ENCODE peak calls at places on chromosomes 11 and 22, in four cellular contexts. Z is Karpas-422, A is right lobe of liver, R is heart right ventricle. O is an unnamed sample.

GRCh38 chr11:14425621-14426020 is 66.6 kb upstream of the RRAS2 start:
- DNase-seq in R (no peak), A (no peak), Z (no peak), O (no peak)

GRCh38 chr11:123211134-123211879 is 16.3 kb upstream of the CLMP start:
- DNase-seq in Z (no peak), R (no peak), A (no peak), O (no peak)

GRCh38 chr11:10455637-10456487 is 798 bp downstream of the AMPD3 start:
- DNase-seq in Z (peak), A (no peak), R (peak), O (no peak)

GRCh38 chr11:115792903-115793302 is 288.7 kb upstream of the CADM1 start:
- DNase-seq in Z (no peak), R (no peak), A (no peak), O (no peak)

GRCh38 chr11:105862736-105863367 is 159.2 kb downstream of the MSANTD4 start:
- DNase-seq in Z (peak), R (no peak), A (no peak), O (no peak)

GRCh38 chr11:48106166-48106565 is 110.4 kb upstream of the OR4B1 start:
- DNase-seq in A (no peak), Z (peak), R (no peak), O (no peak)

GRCh38 chr22:28247667-28248363 is 328.8 kb upstream of the PITPNB start:
- DNase-seq in Z (no peak), R (no peak), A (no peak), O (peak)

GRCh38 chr11:1750840-1751520 is 585 bp upstream of the IFITM10 start:
- DNase-seq in Z (no peak), A (no peak), R (no peak), O (no peak)

GRCh38 chr11:47233989-47234668 is 14.5 kb downstream of the ACP2 start:
- DNase-seq in Z (peak), A (no peak), R (peak), O (no peak)

GRCh38 chr11:8068605-8069221 is 12.3 kb upstream of the TUB start:
- DNase-seq in R (peak), Z (no peak), A (peak), O (no peak)

GRCh38 chr11:110338684-110339083 is 42.3 kb upstream of the RDX start:
- DNase-seq in R (no peak), A (no peak), Z (peak), O (no peak)

GRCh38 chr22:17874231-17874630 is 100.0 kb upstream of the BID start:
- DNase-seq in A (no peak), Z (no peak), R (no peak), O (no peak)

GRCh38 chr11:8058216-8058615 is 22.8 kb upstream of the TUB start:
- DNase-seq in A (peak), Z (no peak), R (no peak), O (no peak)

GRCh38 chr22:43343262-43343988 is at the start of gene SCUBE1:
- DNase-seq in R (peak), Z (no peak), A (peak), O (no peak)

GRCh38 chr11:72578991-72579815 is 95.0 kb downstream of the PDE2A start:
- DNase-seq in R (no peak), A (peak), Z (no peak), O (no peak)

GRCh38 chr11:110046759-110047386 is 46.3 kb upstream of the ZC3H12C start:
- DNase-seq in R (no peak), A (no peak), Z (no peak), O (no peak)

GRCh38 chr22:30609260-30610185 is 2.5 kb downstream of the TCN2 start:
- DNase-seq in Z (no peak), A (no peak), R (peak), O (peak)

GRCh38 chr11:11250470-11250869 is 102.6 kb downstream of the CSNK2A3 start:
- DNase-seq in Z (no peak), A (no peak), R (no peak), O (no peak)

GRCh38 chr11:8233691-8234424 is 29.8 kb downstream of the LMO1 start:
- DNase-seq in A (no peak), R (peak), Z (no peak), O (no peak)

GRCh38 chr11:47436726-47437125 is 10.5 kb upstream of the PSMC3 start:
- DNase-seq in Z (no peak), R (no peak), A (no peak), O (no peak)

GRCh38 chr22:23752090-23752691 is 1.3 kb upstream of the ZNF70 start:
- DNase-seq in Z (peak), R (no peak), A (no peak), O (no peak)

GRCh38 chr22:20020533-20021195 is at the start of gene TANGO2:
- DNase-seq in A (peak), R (peak), Z (peak), O (peak)
- H3K27ac ChIP-seq in A (peak), R (peak), Z (peak), O (peak)

DNA sequence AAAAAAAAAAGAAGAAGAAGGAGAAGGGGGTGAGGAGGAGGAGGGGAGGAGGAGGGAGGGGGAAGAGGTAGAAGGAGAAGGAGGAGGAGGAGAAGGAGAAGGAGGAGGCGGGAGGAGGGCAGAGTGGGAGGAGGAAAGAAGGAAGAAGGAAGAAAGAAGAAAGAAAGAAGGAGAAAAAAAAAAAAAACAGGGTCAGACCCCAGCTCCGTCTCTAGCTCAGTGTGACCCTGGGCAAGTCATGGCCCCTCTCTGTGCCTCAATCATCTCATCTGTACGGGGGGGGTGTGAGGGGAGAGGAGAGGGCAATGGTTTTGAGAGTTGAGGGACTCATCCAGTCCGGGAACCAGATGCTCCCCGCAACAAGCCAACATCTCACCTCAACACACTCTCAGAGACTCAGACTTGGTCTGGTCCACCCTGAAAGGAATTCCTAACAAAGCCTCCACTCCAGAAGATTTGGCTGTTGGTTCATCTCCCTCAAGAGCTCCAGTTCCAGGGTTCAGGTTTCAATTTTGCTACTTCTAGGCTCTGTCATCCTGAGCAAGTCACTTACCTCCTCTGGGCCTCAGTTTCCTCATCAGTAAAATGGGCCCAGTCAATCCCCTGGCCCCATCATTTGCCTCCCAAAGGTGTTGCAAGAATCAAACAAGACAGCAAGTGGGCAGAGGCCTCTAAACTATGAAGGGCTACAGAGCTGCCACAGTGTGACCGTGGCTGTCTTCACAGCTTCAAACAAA is 7.7 kb downstream of the CARD10 start:
- DNase-seq in R (no peak), Z (no peak), A (no peak), O (no peak)
- H3K27ac ChIP-seq in R (no peak), Z (no peak), A (no peak), O (no peak)

GRCh38 chr11:103619480-103619879 is 417.0 kb upstream of the DDI1 start:
- DNase-seq in R (no peak), Z (peak), A (no peak), O (no peak)
- H3K27ac ChIP-seq in R (no peak), Z (no peak), A (no peak), O (no peak)

GRCh38 chr11:30488304-30488998 is 97.7 kb downstream of the MPPED2 start:
- DNase-seq in R (no peak), A (peak), Z (no peak), O (no peak)
- H3K27ac ChIP-seq in R (no peak), A (peak), Z (no peak), O (no peak)

GRCh38 chr11:27471067-27471587 is 1.5 kb downstream of the LGR4 start:
- DNase-seq in Z (no peak), A (no peak), R (no peak), O (no peak)
- H3K27ac ChIP-seq in Z (no peak), A (peak), R (no peak), O (peak)

GRCh38 chr11:126481303-126481680 is 125.8 kb downstream of the ST3GAL4 start:
- DNase-seq in R (no peak), Z (no peak), A (no peak), O (no peak)
- H3K27ac ChIP-seq in R (no peak), Z (no peak), A (no peak), O (no peak)

DNA sequence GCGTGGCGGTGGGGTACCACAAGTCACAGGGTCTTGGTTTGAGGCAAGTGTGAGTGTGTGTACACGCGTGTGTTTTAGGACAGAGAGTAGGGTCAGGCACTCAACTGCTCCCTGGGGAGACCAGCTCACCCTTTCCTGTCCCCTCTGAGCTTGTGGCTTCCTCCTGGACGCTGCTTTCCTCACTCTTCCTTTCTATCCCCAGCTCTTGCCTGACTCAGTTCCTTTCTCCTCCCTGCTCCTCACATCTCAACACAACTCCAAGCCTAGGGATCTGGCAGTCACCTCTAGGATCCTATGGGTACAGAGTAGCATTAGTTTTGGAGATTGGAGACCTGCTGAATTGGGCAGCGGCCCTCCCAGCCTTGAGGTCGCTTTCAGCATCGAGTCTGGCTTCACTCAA is 4.1 kb downstream of the CLCF1 start:
- DNase-seq in A (no peak), Z (no peak), R (no peak), O (no peak)
- H3K27ac ChIP-seq in A (no peak), Z (peak), R (no peak), O (no peak)

O was measured in substantia nigra.